ENCODE peak calls at places on chromosomes 1 and 21, in seven cellular contexts. R, E, N, Z, B, H and W are unnamed samples.
A peak's percentile ranks its signal among the peaks of the same experiment; 100 is the strongest.

GRCh38 chr1:236282159-236282716 is 480 bp upstream of the ERO1B start:
- DNase-seq in E (no peak), R (no peak), Z (no peak), B (no peak), N (no peak), H (no peak), W (no peak)

GRCh38 chr1:15245593-15246325 is 1.3 kb upstream of the FHAD1 start:
- DNase-seq in Z (no peak), R (no peak), E (no peak), H (no peak), N (no peak), B (no peak), W (no peak)

GRCh38 chr1:109241344-109241743 is 8.0 kb upstream of the CELSR2 start:
- DNase-seq in H (no peak), N (no peak), B (no peak), R (no peak), Z (no peak), E (no peak), W (no peak)

GRCh38 chr1:36994294-36994693 is 40.0 kb downstream of the GRIK3 start:
- DNase-seq in R (no peak), B (no peak), N (no peak), Z (no peak), E (no peak), H (no peak), W (no peak)

GRCh38 chr1:149936076-149936991 is at the start of gene MTMR11:
- DNase-seq in E (no peak), B (no peak), R (no peak), H (no peak), Z (no peak), N (no peak), W (no peak)

GRCh38 chr1:243286409-243287127 is 30.7 kb downstream of the SDCCAG8 start:
- DNase-seq in H (no peak), N (no peak), B (peak; percentile 31), Z (no peak), E (no peak), R (no peak), W (no peak)

GRCh38 chr1:39690943-39691382 is 270 bp downstream of the HPCAL4 start:
- DNase-seq in R (no peak), E (no peak), H (no peak), Z (no peak), B (no peak), N (no peak), W (no peak)

GRCh38 chr21:34519013-34519412 is 7.0 kb upstream of the KCNE1 start:
- DNase-seq in B (no peak), N (no peak), E (no peak), R (no peak), Z (no peak), H (no peak), W (no peak)

GRCh38 chr1:121586369-121587229 is 401.8 kb downstream of the SRGAP2C start:
- DNase-seq in H (no peak), R (peak; percentile 41), Z (no peak), E (no peak), N (no peak), B (peak; percentile 4), W (peak; percentile 8)

GRCh38 chr1:13830616-13831280 is 130.8 kb downstream of the PRDM2 start:
- DNase-seq in R (no peak), B (no peak), H (peak; percentile 77), N (peak; percentile 86), Z (no peak), E (no peak), W (no peak)

GRCh38 chr1:180255538-180256352 is 25.7 kb downstream of the LHX4 start:
- DNase-seq in Z (peak; percentile 28), R (peak; percentile 69), E (no peak), N (no peak), B (no peak), H (no peak), W (no peak)

GRCh38 chr1:76109404-76109803 is 34.9 kb downstream of the ST6GALNAC3 start:
- DNase-seq in B (no peak), E (no peak), N (no peak), Z (no peak), R (no peak), H (no peak), W (no peak)

GRCh38 chr21:32941263-32941662 is 84.5 kb upstream of the OLIG2 start:
- DNase-seq in Z (no peak), H (no peak), B (no peak), E (no peak), N (no peak), R (no peak), W (no peak)

GRCh38 chr1:230255991-230256390 is 170.1 kb downstream of the PGBD5 start:
- DNase-seq in E (no peak), H (no peak), Z (no peak), B (no peak), N (no peak), R (no peak), W (no peak)

GRCh38 chr1:42941640-42942330 is 16.9 kb downstream of the SLC2A1 start:
- DNase-seq in Z (peak; percentile 67), N (no peak), R (peak; percentile 92), B (peak; percentile 42), H (no peak), E (peak; percentile 80), W (no peak)

GRCh38 chr21:41366522-41367151 is 4.8 kb downstream of the MX2 start:
- DNase-seq in B (no peak), R (peak; percentile 46), H (no peak), N (no peak), Z (no peak), E (peak; percentile 48), W (no peak)

DNA sequence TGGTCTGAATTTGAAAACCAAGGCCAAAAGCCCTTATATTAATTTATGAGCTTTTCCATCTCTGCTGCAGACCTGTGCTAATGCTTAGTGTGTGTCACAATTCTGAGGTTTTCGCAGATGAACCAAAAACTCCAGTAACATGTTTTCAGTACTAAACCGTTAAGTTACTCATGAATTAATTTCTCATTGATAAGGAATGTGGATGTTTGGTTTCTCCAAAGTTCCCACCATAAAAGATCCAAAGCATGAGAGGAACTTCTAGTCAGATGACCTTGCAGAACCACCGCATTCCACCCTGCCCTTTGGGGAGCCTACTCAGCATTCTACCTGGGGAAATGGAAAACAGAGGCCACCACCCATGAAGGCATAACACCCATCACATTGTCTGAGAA is 7.5 kb upstream of the LEPR start:
- DNase-seq in H (no peak), E (no peak), N (no peak), B (no peak), R (no peak), Z (no peak), W (no peak)
- H3K27ac ChIP-seq in H (no peak overlapping the region), E (no peak overlapping the region), N (no peak overlapping the region), B (no peak overlapping the region), R (no peak overlapping the region), Z (no peak overlapping the region), W (no peak overlapping the region)

GRCh38 chr1:156746716-156747631 is 4.5 kb downstream of the HDGF start:
- DNase-seq in N (peak; percentile 98), Z (peak; percentile 98), H (peak; percentile 87), B (peak; percentile 43), E (peak; percentile 97), R (peak; percentile 99), W (peak; percentile 54)
- H3K4me1 ChIP-seq in N (peaks cover 23% of the 10 kb centered on the region), Z (peaks cover 36% of the 10 kb centered on the region), H (peaks cover 34% of the 10 kb centered on the region), B (peaks cover 52% of the 10 kb centered on the region), E (peaks cover 8% of the 10 kb centered on the region), R (peaks cover 46% of the 10 kb centered on the region), W (peaks cover 46% of the 10 kb centered on the region)

DNA sequence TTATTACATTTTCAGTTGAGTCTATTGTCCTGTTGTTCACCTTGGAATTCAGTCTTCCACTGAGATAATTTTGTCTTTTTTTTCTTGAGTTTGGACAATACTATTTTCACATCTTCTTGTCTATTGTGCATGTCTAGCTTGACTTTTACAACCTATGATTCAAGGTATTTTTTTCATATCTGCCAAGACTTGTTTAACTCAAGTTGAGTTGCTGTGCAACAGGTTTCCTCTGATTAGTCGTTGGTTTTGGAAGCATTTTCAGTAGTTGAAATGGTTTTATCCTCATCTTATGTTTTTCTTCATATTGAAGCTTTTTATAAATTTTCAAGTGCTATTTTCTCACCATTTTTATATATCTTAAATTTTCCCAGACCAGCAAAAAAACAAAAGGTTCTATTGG is 103.6 kb downstream of the SCMH1 start:
- DNase-seq in H (no peak), Z (no peak), B (no peak), E (no peak), N (no peak), R (no peak), W (no peak)
- H3K9me3 ChIP-seq in H (no peaks in the 10 kb centered on the region), Z (peaks cover 13% of the 10 kb centered on the region), B (no peaks in the 10 kb centered on the region), E (peaks cover 11% of the 10 kb centered on the region), N (peaks cover 4% of the 10 kb centered on the region), R (no peaks in the 10 kb centered on the region), W (no peaks in the 10 kb centered on the region)

DNA sequence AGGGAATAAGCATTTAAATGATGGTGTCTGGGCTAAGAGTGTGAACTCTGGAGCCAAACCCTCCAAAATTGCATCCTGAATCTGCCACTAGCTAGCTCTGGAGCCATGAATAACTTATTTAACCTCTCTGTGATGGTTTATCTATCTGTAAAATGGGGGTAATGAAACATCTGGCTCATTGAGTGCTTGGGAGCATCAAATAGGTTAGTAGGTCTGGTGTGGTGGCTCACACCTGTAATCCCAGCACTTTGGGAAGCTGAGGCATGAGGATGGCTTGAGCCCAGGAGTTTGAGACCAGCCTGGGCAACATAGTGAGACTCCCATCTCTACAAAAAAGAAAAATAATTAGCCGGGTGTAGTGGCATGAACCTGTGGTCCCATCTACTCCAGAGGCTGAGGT is 42.8 kb downstream of the KIF1B start:
- DNase-seq in Z (no peak), R (no peak), N (no peak), B (no peak), H (no peak), E (no peak), W (no peak)
- H3K27ac ChIP-seq in Z (peak overlapping the region; percentile 89), R (no peak overlapping the region), N (no peak overlapping the region), B (no peak overlapping the region), H (peak overlapping the region; percentile 44), E (peak overlapping the region; percentile 15), W (no peak overlapping the region)

GRCh38 chr1:153775432-153776311 is 465 bp downstream of the SLC27A3 start:
- DNase-seq in R (no peak), H (peak; percentile 76), N (peak; percentile 85), B (peak; percentile 69), Z (peak; percentile 78), E (peak; percentile 73), W (peak; percentile 60)
- H3K4me1 ChIP-seq in R (peaks cover 16% of the 10 kb centered on the region), H (peaks cover 3% of the 10 kb centered on the region), N (peaks cover 9% of the 10 kb centered on the region), B (peaks cover 19% of the 10 kb centered on the region), Z (peaks cover 26% of the 10 kb centered on the region), E (peaks cover 21% of the 10 kb centered on the region), W (peaks cover 20% of the 10 kb centered on the region)